ENCODE peak calls at places on chromosomes 3 and 15, in four cellular contexts. H is prostate gland, R is ovary, U is esophagus muscularis mucosa. Y is an unnamed sample.

GRCh38 chr15:94739639-94740038 is 508.3 kb downstream of the MCTP2 start:
- DNase-seq in R (no peak), H (no peak), U (no peak), Y (no peak)

GRCh38 chr15:74775132-74775562 is 6.7 kb upstream of the CSK start:
- DNase-seq in H (no peak), R (no peak), U (no peak), Y (no peak)

GRCh38 chr15:63189955-63190691 is 717 bp downstream of the RAB8B start:
- DNase-seq in H (no peak), R (no peak), U (no peak), Y (no peak)

GRCh38 chr3:31831526-31832034 is 149.5 kb downstream of the OSBPL10 start:
- DNase-seq in H (no peak), R (no peak), U (no peak), Y (no peak)

GRCh38 chr15:94238539-94239118 is 7.3 kb downstream of the MCTP2 start:
- DNase-seq in U (no peak), H (no peak), R (no peak), Y (no peak)

GRCh38 chr3:4413467-4413866 is 53.6 kb downstream of the SUMF1 start:
- DNase-seq in H (no peak), R (no peak), U (no peak), Y (no peak)

GRCh38 chr3:151314593-151314992 is 2.0 kb downstream of the GPR87 start:
- DNase-seq in H (no peak), R (no peak), U (no peak), Y (no peak)

GRCh38 chr15:98121514-98121913 is 161.0 kb downstream of the ARRDC4 start:
- DNase-seq in H (no peak), U (no peak), R (no peak), Y (no peak)

DNA sequence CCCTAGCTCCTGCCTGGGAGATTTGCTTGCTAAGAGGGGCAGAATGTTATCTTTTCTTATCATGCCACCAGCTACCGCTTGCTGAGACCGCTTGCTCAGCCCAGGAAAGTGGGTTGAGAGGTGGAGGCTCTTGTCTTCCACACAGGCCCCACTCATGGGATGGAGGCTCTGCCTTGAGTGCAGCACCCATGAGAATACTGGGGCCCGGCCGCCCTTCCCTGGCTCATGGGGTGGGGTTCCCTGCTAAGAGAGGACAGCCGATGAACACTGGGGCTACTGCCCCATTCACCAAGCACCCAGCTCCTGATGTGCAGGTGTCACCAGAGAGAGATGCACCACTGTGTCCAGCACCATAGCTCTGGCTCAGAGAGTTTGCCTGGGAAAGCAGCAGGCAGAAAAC is 55.2 kb downstream of the HMCES start:
- DNase-seq in R (no peak), U (no peak), H (no peak), Y (no peak)
- H3K36me3 ChIP-seq in R (no peaks in the 10 kb centered on the region), U (no peaks in the 10 kb centered on the region), H (no peaks in the 10 kb centered on the region), Y (no peaks in the 10 kb centered on the region)

GRCh38 chr3:45700570-45701073 is 11.4 kb downstream of the SACM1L start:
- DNase-seq in R (no peak), U (no peak), H (no peak), Y (no peak)
- TF ChIP-seq POLR2A in R (no peak), U (no peak), H (no peak), Y (no peak)

GRCh38 chr3:112132975-112133448 is at the start of gene GCSAM:
- DNase-seq in H (peak; percentile 31), U (no peak), R (no peak), Y (no peak)

GRCh38 chr3:112136959-112137693 is 4.1 kb upstream of the GCSAM start:
- DNase-seq in U (no peak), R (no peak), H (no peak), Y (no peak)

GRCh38 chr3:112134335-112135124 is 1.5 kb upstream of the GCSAM start:
- DNase-seq in U (no peak), H (no peak), R (no peak), Y (no peak)

GRCh38 chr3:112133606-112134334 is 722 bp upstream of the GCSAM start:
- DNase-seq in R (no peak), U (no peak), H (no peak), Y (no peak)

GRCh38 chr3:112136046-112136445 is 3.0 kb upstream of the GCSAM start:
- DNase-seq in H (no peak), U (no peak), R (no peak), Y (no peak)
- H3K4me3 ChIP-seq in H (no peak overlapping the region), U (no peak overlapping the region), R (no peak overlapping the region), Y (no peak overlapping the region)

GRCh38 chr3:113273011-113273410 is 61.7 kb downstream of the BOC start:
- DNase-seq in U (no peak), R (no peak), H (no peak), Y (no peak)

GRCh38 chr3:113274959-113275556 is 63.7 kb downstream of the BOC start:
- DNase-seq in H (peak; percentile 49), U (no peak), R (no peak), Y (no peak)

GRCh38 chr3:113274425-113274824 is 63.1 kb downstream of the BOC start:
- DNase-seq in U (no peak), R (no peak), H (no peak), Y (no peak)

GRCh38 chr3:113272369-113272748 is 61.0 kb downstream of the BOC start:
- DNase-seq in U (no peak), R (no peak), H (no peak), Y (no peak)

DNA sequence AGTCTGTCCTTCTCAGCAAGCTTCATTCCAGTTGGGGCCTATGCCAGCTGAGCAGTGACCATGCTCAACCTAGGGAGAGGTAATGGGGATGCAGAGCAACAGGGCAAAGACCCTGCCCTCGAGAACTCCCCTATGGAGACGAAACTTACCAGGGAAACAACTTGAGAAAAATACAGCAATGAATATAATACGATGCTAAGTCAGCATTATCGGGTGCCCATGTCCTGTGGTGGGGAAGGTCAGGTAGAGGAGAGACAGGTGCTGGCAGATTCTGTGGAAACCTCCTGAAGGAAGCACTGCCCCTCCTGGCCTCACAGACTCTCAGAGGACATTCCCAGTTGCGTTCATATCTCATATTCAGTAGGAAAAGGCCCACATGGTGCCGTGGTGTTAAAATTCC is 62.2 kb downstream of the BOC start:
- DNase-seq in R (no peak), H (no peak), U (no peak), Y (no peak)
- H3K36me3 ChIP-seq in R (no peaks in the 10 kb centered on the region), H (no peaks in the 10 kb centered on the region), U (no peaks in the 10 kb centered on the region), Y (no peaks in the 10 kb centered on the region)

DNA sequence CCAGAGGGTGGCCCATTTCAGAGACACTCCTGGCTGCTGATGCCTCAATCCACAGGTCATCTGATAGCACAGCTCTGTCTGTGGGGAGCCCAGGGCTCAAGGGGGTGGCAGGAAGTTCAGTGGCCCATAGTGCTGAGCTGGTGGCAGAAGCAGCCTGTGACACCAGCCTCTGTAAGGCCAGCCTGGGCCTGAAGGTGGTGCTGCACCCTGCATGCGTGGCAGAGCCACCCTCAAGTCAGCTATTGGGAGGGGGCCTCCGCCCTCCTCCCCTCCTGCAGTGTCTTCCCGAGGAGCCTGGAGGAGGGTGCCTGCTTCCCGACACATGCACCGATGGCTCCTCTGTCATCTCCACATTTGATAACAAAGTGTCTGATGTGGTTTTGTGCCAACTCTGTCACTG is 3.0 kb downstream of the PLA1A start:
- DNase-seq in H (no peak), R (no peak), U (no peak), Y (no peak)
- TF ChIP-seq POLR2A in H (no peak), R (no peak), U (no peak), Y (no peak)

GRCh38 chr3:56974242-56974945 is 86.1 kb upstream of the SPATA12 start:
- DNase-seq in R (peak; percentile 54), H (no peak), U (no peak), Y (no peak)

GRCh38 chr3:56971816-56972215 is 88.6 kb upstream of the SPATA12 start:
- DNase-seq in R (no peak), H (no peak), U (no peak), Y (no peak)

GRCh38 chr3:56969851-56970250 is 90.6 kb upstream of the SPATA12 start:
- DNase-seq in U (no peak), H (no peak), R (no peak), Y (no peak)

GRCh38 chr3:56970401-56971002 is 90.0 kb upstream of the SPATA12 start:
- DNase-seq in R (no peak), H (no peak), U (no peak), Y (no peak)

GRCh38 chr3:56971261-56971660 is 89.2 kb upstream of the SPATA12 start:
- DNase-seq in R (no peak), H (no peak), U (no peak), Y (no peak)
- H3K4me3 ChIP-seq in R (no peak overlapping the region), H (no peak overlapping the region), U (no peak overlapping the region), Y (no peak overlapping the region)

GRCh38 chr3:169028716-169029115 is 634.8 kb downstream of the MECOM start:
- DNase-seq in R (no peak), U (no peak), H (no peak), Y (no peak)
- H3K36me3 ChIP-seq in R (no peaks in the 10 kb centered on the region), U (no peaks in the 10 kb centered on the region), H (no peaks in the 10 kb centered on the region), Y (no peaks in the 10 kb centered on the region)

Y was measured in breast epithelium.